ENCODE peak calls at places on chromosomes 12 and 14, in ten cellular contexts. X, M, V, Z, R, B, S, P, W and T are unnamed samples.

GRCh38 chr12:100553851-100554404 is 19.6 kb upstream of the GAS2L3 start:
- DNase-seq in X (no peak), P (no peak), W (no peak), R (peak; percentile 9), Z (no peak), S (no peak), B (no peak), M (no peak), V (no peak), T (no peak)

GRCh38 chr14:90274808-90275454 is 18.6 kb downstream of the PSMC1 start:
- DNase-seq in M (peak; percentile 37), Z (no peak), W (no peak), S (no peak), R (no peak), B (no peak), V (no peak), X (no peak), P (no peak), T (peak; percentile 48)

GRCh38 chr14:64706552-64707193 is 2.4 kb downstream of the PLEKHG3 start:
- DNase-seq in V (no peak), P (no peak), Z (no peak), W (peak; percentile 71), B (no peak), S (no peak), M (no peak), R (peak; percentile 69), X (peak; percentile 67), T (no peak)

GRCh38 chr14:50762001-50762930 is 68.7 kb downstream of the NIN start:
- DNase-seq in M (peak; percentile 87), Z (no peak), P (no peak), S (no peak), V (no peak), W (no peak), X (no peak), B (no peak), R (no peak), T (peak; percentile 75)

GRCh38 chr12:14769462-14769836 is 33.8 kb downstream of the WBP11 start:
- DNase-seq in B (no peak), V (no peak), P (no peak), Z (peak; percentile 66), M (no peak), X (no peak), S (peak; percentile 21), W (peak; percentile 76), R (peak; percentile 56), T (no peak)

GRCh38 chr12:108816652-108817335 is 40.6 kb downstream of the SSH1 start:
- DNase-seq in R (no peak), W (no peak), S (peak; percentile 58), Z (no peak), M (no peak), X (no peak), V (no peak), B (no peak), P (no peak), T (no peak)

GRCh38 chr14:23183479-23183878 is at the start of gene SLC7A8:
- DNase-seq in R (peak; percentile 72), Z (peak; percentile 66), M (no peak), X (peak; percentile 84), B (no peak), W (peak; percentile 82), P (no peak), V (peak; percentile 13), S (peak; percentile 30), T (peak; percentile 28)

GRCh38 chr14:81453166-81453766 is 53.1 kb upstream of the STON2 start:
- DNase-seq in M (no peak), W (peak; percentile 71), B (peak; percentile 18), R (peak; percentile 54), P (no peak), V (peak; percentile 37), X (no peak), Z (peak; percentile 48), S (peak; percentile 40), T (peak; percentile 52)

GRCh38 chr12:28497889-28498411 is 307.7 kb downstream of the CCDC91 start:
- DNase-seq in B (no peak), V (no peak), M (peak; percentile 5), R (no peak), X (no peak), W (no peak), S (no peak), Z (no peak), P (no peak), T (no peak)

GRCh38 chr12:70645494-70646317 is 8.5 kb upstream of the PTPRB start:
- DNase-seq in Z (no peak), X (peak; percentile 75), W (no peak), M (peak; percentile 86), V (no peak), R (no peak), B (no peak), S (peak; percentile 41), P (no peak), T (peak; percentile 82)

GRCh38 chr12:62537544-62537943 is 70.9 kb downstream of the MON2 start:
- DNase-seq in B (no peak), V (no peak), P (no peak), Z (peak; percentile 4), R (no peak), W (no peak), S (no peak), X (no peak), M (peak; percentile 63), T (peak; percentile 10)

GRCh38 chr14:33834101-33834955 is 116.5 kb downstream of the EGLN3 start:
- DNase-seq in Z (no peak), V (peak; percentile 44), R (no peak), B (no peak), P (no peak), S (no peak), W (no peak), M (no peak), X (no peak), T (no peak)

GRCh38 chr12:95117178-95117599 is 43.8 kb upstream of the NR2C1 start:
- DNase-seq in Z (peak; percentile 84), M (peak; percentile 77), X (no peak), P (peak; percentile 22), B (peak; percentile 61), R (peak; percentile 51), S (no peak), V (peak; percentile 59), W (peak; percentile 83), T (peak; percentile 67)

GRCh38 chr14:94545131-94545841 is 16.0 kb upstream of the SERPINA4 start:
- DNase-seq in R (no peak), B (no peak), Z (no peak), V (no peak), S (no peak), P (no peak), W (no peak), M (no peak), X (no peak), T (no peak)

GRCh38 chr12:22396735-22397134 is 62.2 kb upstream of the ST8SIA1 start:
- DNase-seq in R (no peak), B (no peak), P (no peak), S (no peak), V (no peak), Z (no peak), M (no peak), X (no peak), W (no peak), T (no peak)

GRCh38 chr12:107306141-107306670 is 212.9 kb upstream of the CRY1 start:
- DNase-seq in W (no peak), Z (no peak), M (no peak), B (no peak), X (no peak), V (no peak), R (no peak), P (no peak), S (no peak), T (no peak)

GRCh38 chr12:125140239-125140917 is 75.1 kb downstream of the AACS start:
- DNase-seq in B (no peak), W (no peak), R (no peak), S (no peak), M (no peak), V (no peak), X (no peak), Z (no peak), P (no peak), T (no peak)

GRCh38 chr12:123075591-123076171 is 75.2 kb downstream of the PITPNM2 start:
- DNase-seq in B (no peak), R (peak; percentile 61), V (no peak), S (no peak), X (no peak), W (no peak), M (peak; percentile 54), P (peak; percentile 56), Z (peak; percentile 81), T (peak; percentile 36)

GRCh38 chr12:16607895-16608294 is 1.9 kb upstream of the LMO3 start:
- DNase-seq in X (no peak), R (no peak), M (no peak), Z (no peak), P (no peak), W (no peak), V (peak; percentile 55), S (no peak), B (peak; percentile 60), T (no peak)

GRCh38 chr12:96623155-96623554 is 133.8 kb downstream of the CFAP54 start:
- DNase-seq in M (no peak), W (no peak), V (no peak), B (no peak), P (no peak), S (no peak), Z (no peak), R (no peak), X (no peak), T (no peak)

GRCh38 chr12:75813066-75813465 is 218.5 kb downstream of the PHLDA1 start:
- DNase-seq in P (no peak), W (no peak), M (no peak), Z (no peak), X (no peak), R (no peak), V (no peak), B (no peak), S (no peak), T (no peak)

GRCh38 chr12:59834659-59835474 is 239.0 kb downstream of the SLC16A7 start:
- DNase-seq in S (no peak), B (no peak), R (peak; percentile 2), X (no peak), M (peak; percentile 44), P (no peak), Z (peak; percentile 53), W (no peak), V (peak; percentile 5), T (peak; percentile 17)

GRCh38 chr12:67449591-67450052 is 180.5 kb downstream of the CAND1 start:
- DNase-seq in V (no peak), X (no peak), B (no peak), P (no peak), R (no peak), Z (no peak), W (no peak), S (no peak), M (no peak), T (no peak)

GRCh38 chr12:94553130-94553519 is 93.5 kb upstream of the CEP83 start:
- DNase-seq in S (no peak), M (peak; percentile 56), P (no peak), W (no peak), X (no peak), R (no peak), Z (no peak), V (no peak), B (no peak), T (peak; percentile 19)

GRCh38 chr14:85195872-85196477 is 334.0 kb upstream of the FLRT2 start:
- DNase-seq in Z (no peak), R (no peak), S (no peak), B (no peak), X (no peak), M (no peak), W (no peak), V (no peak), P (no peak), T (peak; percentile 38)

GRCh38 chr12:21599143-21599999 is 5.3 kb downstream of the GYS2 start:
- DNase-seq in M (no peak), W (no peak), V (no peak), X (no peak), R (no peak), Z (no peak), S (no peak), P (no peak), B (no peak), T (no peak)

GRCh38 chr12:12899530-12900380 is 8.4 kb downstream of the GPRC5A start:
- DNase-seq in W (peak; percentile 82), R (no peak), Z (no peak), V (no peak), B (no peak), P (no peak), M (peak; percentile 95), S (peak; percentile 46), X (peak; percentile 55), T (peak; percentile 66)

GRCh38 chr14:51817326-51817725 is 43.1 kb upstream of the GNG2 start:
- DNase-seq in S (no peak), B (no peak), M (no peak), V (no peak), P (no peak), X (no peak), W (no peak), Z (no peak), R (no peak), T (no peak)